ENCODE peak calls at places on chromosomes 12 and 14, in six cellular contexts. One of them, this sample, is unnamed.

GRCh38 chr14:71467419-71467818 is 464.8 kb upstream of the RGS6 start:
- DNase-seq in stimulated activated CD4-positive, alpha-beta T cell treated with anti-CD3 and anti-CD28 coated beads, Interleukin-4, amount 100 ng/mL, for 4 hours: no peak
- DNase-seq in CD8-positive, alpha-beta memory T cell: no peak
- DNase-seq in HTR-8/SVneo: no peak
- DNase-seq in stimulated activated CD8-positive, alpha-beta memory T cell treated with anti-CD3 and anti-CD28 coated beads, Interleukin-7, amount 100 ng/mL, for 48 hours: no peak
- DNase-seq in CD8-positive, alpha-beta T cell: no peak
- DNase-seq in this sample: no peak

GRCh38 chr12:110039085-110039807 is 9.1 kb downstream of the C12orf76 start:
- DNase-seq in stimulated activated CD4-positive, alpha-beta T cell treated with anti-CD3 and anti-CD28 coated beads, Interleukin-4, amount 100 ng/mL, for 4 hours: no peak
- DNase-seq in CD8-positive, alpha-beta memory T cell: peak; percentile 31
- DNase-seq in HTR-8/SVneo: peak; percentile 76
- DNase-seq in stimulated activated CD8-positive, alpha-beta memory T cell treated with anti-CD3 and anti-CD28 coated beads, Interleukin-7, amount 100 ng/mL, for 48 hours: no peak
- DNase-seq in CD8-positive, alpha-beta T cell: peak; percentile 10
- DNase-seq in this sample: peak; percentile 71

GRCh38 chr14:74891870-74892269 is 10.2 kb downstream of the DLST start:
- DNase-seq in stimulated activated CD4-positive, alpha-beta T cell treated with anti-CD3 and anti-CD28 coated beads, Interleukin-4, amount 100 ng/mL, for 4 hours: no peak
- DNase-seq in CD8-positive, alpha-beta memory T cell: no peak
- DNase-seq in HTR-8/SVneo: no peak
- DNase-seq in stimulated activated CD8-positive, alpha-beta memory T cell treated with anti-CD3 and anti-CD28 coated beads, Interleukin-7, amount 100 ng/mL, for 48 hours: no peak
- DNase-seq in CD8-positive, alpha-beta T cell: no peak
- DNase-seq in this sample: no peak

GRCh38 chr12:19970116-19970515 is 398.2 kb upstream of the PDE3A start:
- DNase-seq in stimulated activated CD4-positive, alpha-beta T cell treated with anti-CD3 and anti-CD28 coated beads, Interleukin-4, amount 100 ng/mL, for 4 hours: no peak
- DNase-seq in CD8-positive, alpha-beta memory T cell: no peak
- DNase-seq in HTR-8/SVneo: peak; percentile 39
- DNase-seq in stimulated activated CD8-positive, alpha-beta memory T cell treated with anti-CD3 and anti-CD28 coated beads, Interleukin-7, amount 100 ng/mL, for 48 hours: no peak
- DNase-seq in CD8-positive, alpha-beta T cell: no peak
- DNase-seq in this sample: no peak

GRCh38 chr12:46667547-46667946 is 158.2 kb downstream of the SLC38A4 start:
- DNase-seq in stimulated activated CD4-positive, alpha-beta T cell treated with anti-CD3 and anti-CD28 coated beads, Interleukin-4, amount 100 ng/mL, for 4 hours: no peak
- DNase-seq in CD8-positive, alpha-beta memory T cell: no peak
- DNase-seq in HTR-8/SVneo: no peak
- DNase-seq in stimulated activated CD8-positive, alpha-beta memory T cell treated with anti-CD3 and anti-CD28 coated beads, Interleukin-7, amount 100 ng/mL, for 48 hours: no peak
- DNase-seq in CD8-positive, alpha-beta T cell: no peak
- DNase-seq in this sample: no peak

GRCh38 chr12:3455312-3455711 is 35.7 kb upstream of the PRMT8 start:
- DNase-seq in stimulated activated CD4-positive, alpha-beta T cell treated with anti-CD3 and anti-CD28 coated beads, Interleukin-4, amount 100 ng/mL, for 4 hours: no peak
- DNase-seq in CD8-positive, alpha-beta memory T cell: no peak
- DNase-seq in HTR-8/SVneo: no peak
- DNase-seq in stimulated activated CD8-positive, alpha-beta memory T cell treated with anti-CD3 and anti-CD28 coated beads, Interleukin-7, amount 100 ng/mL, for 48 hours: no peak
- DNase-seq in CD8-positive, alpha-beta T cell: no peak
- DNase-seq in this sample: no peak

GRCh38 chr12:16119618-16120017 is 157.9 kb downstream of the SLC15A5 start:
- DNase-seq in stimulated activated CD4-positive, alpha-beta T cell treated with anti-CD3 and anti-CD28 coated beads, Interleukin-4, amount 100 ng/mL, for 4 hours: no peak
- DNase-seq in CD8-positive, alpha-beta memory T cell: no peak
- DNase-seq in HTR-8/SVneo: no peak
- DNase-seq in stimulated activated CD8-positive, alpha-beta memory T cell treated with anti-CD3 and anti-CD28 coated beads, Interleukin-7, amount 100 ng/mL, for 48 hours: no peak
- DNase-seq in CD8-positive, alpha-beta T cell: no peak
- DNase-seq in this sample: no peak

GRCh38 chr14:57492859-57493258 is 798 bp downstream of the CCDC198 start:
- DNase-seq in stimulated activated CD4-positive, alpha-beta T cell treated with anti-CD3 and anti-CD28 coated beads, Interleukin-4, amount 100 ng/mL, for 4 hours: no peak
- DNase-seq in CD8-positive, alpha-beta memory T cell: no peak
- DNase-seq in HTR-8/SVneo: peak; percentile 63
- DNase-seq in stimulated activated CD8-positive, alpha-beta memory T cell treated with anti-CD3 and anti-CD28 coated beads, Interleukin-7, amount 100 ng/mL, for 48 hours: no peak
- DNase-seq in CD8-positive, alpha-beta T cell: no peak
- DNase-seq in this sample: peak; percentile 79

GRCh38 chr12:72077111-72077820 is 138.6 kb downstream of the TPH2 start:
- DNase-seq in stimulated activated CD4-positive, alpha-beta T cell treated with anti-CD3 and anti-CD28 coated beads, Interleukin-4, amount 100 ng/mL, for 4 hours: no peak
- DNase-seq in CD8-positive, alpha-beta memory T cell: no peak
- DNase-seq in HTR-8/SVneo: no peak
- DNase-seq in stimulated activated CD8-positive, alpha-beta memory T cell treated with anti-CD3 and anti-CD28 coated beads, Interleukin-7, amount 100 ng/mL, for 48 hours: no peak
- DNase-seq in CD8-positive, alpha-beta T cell: no peak
- DNase-seq in this sample: no peak